ENCODE peak calls at places on chromosomes 6 and 20, in four cellular contexts. A is bronchial epithelial cell, B is K562, L is heart left ventricle. E is an unnamed sample.

GRCh38 chr6:69816569-69816968 is 19.8 kb upstream of the LMBRD1 start:
- DNase-seq in B (no peak), A (no peak), L (no peak), E (no peak)

GRCh38 chr6:13767121-13767794 is 47.1 kb downstream of the MCUR1 start:
- DNase-seq in L (no peak), A (no peak), B (peak), E (no peak)

GRCh38 chr20:50089787-50090177 is 23.2 kb downstream of the UBE2V1 start:
- DNase-seq in B (no peak), L (no peak), A (no peak), E (no peak)

GRCh38 chr6:110282412-110282811 is 75.7 kb downstream of the METTL24 start:
- DNase-seq in L (no peak), B (no peak), A (no peak), E (no peak)

GRCh38 chr6:45704056-45704790 is 311.4 kb downstream of the CLIC5 start:
- DNase-seq in B (no peak), L (no peak), A (no peak), E (no peak)

GRCh38 chr6:148287979-148288378 is 54.7 kb upstream of the SASH1 start:
- DNase-seq in B (no peak), A (no peak), L (no peak), E (no peak)

GRCh38 chr6:21931641-21932335 is 338.2 kb downstream of the SOX4 start:
- DNase-seq in A (peak), L (no peak), B (no peak), E (no peak)

GRCh38 chr6:1123406-1123805 is 188.5 kb upstream of the FOXQ1 start:
- DNase-seq in L (no peak), A (no peak), B (no peak), E (no peak)

GRCh38 chr20:51022803-51023616 is at the start of gene KCNG1:
- DNase-seq in L (peak), B (peak), A (peak), E (peak)

DNA sequence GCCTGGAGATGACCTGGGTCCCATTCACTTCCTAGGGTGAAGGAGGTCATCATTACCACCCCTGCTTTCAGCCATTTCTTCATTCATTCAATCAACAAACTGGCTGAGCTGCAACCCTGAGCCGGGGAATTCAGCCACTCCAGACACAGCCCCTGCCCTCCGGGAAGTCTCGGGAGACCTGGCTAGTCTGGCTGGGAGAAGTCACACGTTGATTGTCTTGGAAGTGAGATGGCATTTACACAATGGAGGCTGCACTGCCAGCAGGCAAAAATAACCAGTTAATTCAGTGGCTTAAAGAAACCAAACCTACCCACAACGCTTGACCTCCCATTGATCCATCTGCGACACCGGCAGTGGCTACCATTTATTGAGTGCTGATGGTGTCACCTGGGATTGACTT is 2.0 kb upstream of the PMEPA1 start:
- DNase-seq in B (no peak), L (no peak), A (no peak), E (no peak)
- TF ChIP-seq CTCF in B (no peak), L (no peak), A (no peak), E (no peak)

GRCh38 chr6:74752303-74752702 is 453.6 kb downstream of the COL12A1 start:
- DNase-seq in B (no peak), A (no peak), L (no peak), E (peak)
- TF ChIP-seq CTCF in B (no peak), A (no peak), L (peak), E (no peak)

GRCh38 chr6:160102956-160103824 is 18.4 kb upstream of the SLC22A1 start:
- DNase-seq in B (peak), L (no peak), A (peak), E (peak)
- TF ChIP-seq CTCF in B (peak), L (no peak), A (peak), E (peak)

GRCh38 chr20:39433461-39433860 is 471.3 kb downstream of the DHX35 start:
- DNase-seq in A (peak), L (no peak), B (no peak), E (no peak)

GRCh38 chr20:39424923-39425678 is 463.0 kb downstream of the DHX35 start:
- DNase-seq in B (no peak), A (no peak), L (no peak), E (no peak)

GRCh38 chr20:39429716-39430115 is 467.6 kb downstream of the DHX35 start:
- DNase-seq in A (peak), B (no peak), L (no peak), E (peak)
- TF ChIP-seq CTCF in A (peak), B (no peak), L (peak), E (peak)

GRCh38 chr6:40874495-40874894 is 164.5 kb downstream of the UNC5CL start:
- DNase-seq in B (peak), L (no peak), A (no peak), E (peak)
- TF ChIP-seq CTCF in B (peak), L (no peak), A (no peak), E (no peak)

DNA sequence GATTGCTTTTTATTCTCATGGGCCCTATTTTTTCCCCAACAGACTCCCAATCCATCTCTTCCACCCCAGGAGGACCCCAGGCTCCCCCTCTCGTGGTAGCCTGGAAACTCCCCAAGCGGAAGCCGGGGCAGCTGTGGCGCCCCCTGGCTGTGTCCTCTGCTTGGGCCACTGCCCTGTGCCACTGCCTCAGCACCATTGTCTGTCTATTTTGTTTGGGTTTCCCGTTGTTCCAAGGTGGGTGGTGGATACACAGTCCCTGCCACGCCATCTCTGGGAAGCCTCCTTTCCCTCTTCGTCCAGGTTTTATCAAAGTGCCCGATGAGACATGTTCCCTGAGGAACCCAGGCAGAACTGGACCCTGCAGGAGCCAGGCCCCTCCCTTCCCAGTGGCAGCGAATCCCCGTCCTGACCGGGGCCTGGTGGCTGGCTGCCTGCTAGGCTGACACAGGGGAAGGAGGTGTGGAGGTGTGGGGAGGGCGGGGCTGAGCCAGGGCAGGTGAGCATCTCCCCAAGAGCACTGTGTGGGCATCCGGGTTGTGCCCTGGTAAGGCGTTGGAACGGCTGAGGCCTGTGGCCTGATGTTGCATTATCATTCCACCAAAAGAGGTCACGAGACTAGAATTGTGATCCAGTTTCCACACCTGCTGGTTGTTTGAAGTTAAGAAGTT is 228.2 kb downstream of the CDH4 start:
- DNase-seq in B (no peak), A (no peak), L (no peak), E (no peak)
- TF ChIP-seq CTCF in B (peak), A (no peak), L (no peak), E (no peak)

E was measured in endothelial cell.